ENCODE peak calls at places on chromosome 7, in ten cellular contexts. One of them, this sample, is unnamed.

GRCh38 chr7:101564778-101565211 is 64.3 kb downstream of the MYL10 start:
- DNase-seq in hepatocyte: peak; percentile 50
- DNase-seq in transverse colon: peak; percentile 74
- DNase-seq in A549: peak; percentile 67
- DNase-seq in AG04450: no peak
- DNase-seq in HCT116: peak; percentile 95
- DNase-seq in foreskin fibroblast: peak; percentile 39
- DNase-seq in BJ: no peak
- DNase-seq in cardiac fibroblast: no peak
- DNase-seq in GM06990: no peak
- DNase-seq in this sample: no peak

GRCh38 chr7:101677421-101678137 is 48.5 kb upstream of the MYL10 start:
- DNase-seq in foreskin fibroblast: no peak
- DNase-seq in hepatocyte: no peak
- DNase-seq in BJ: no peak
- DNase-seq in HCT116: no peak
- DNase-seq in transverse colon: no peak
- DNase-seq in GM06990: no peak
- DNase-seq in A549: no peak
- DNase-seq in cardiac fibroblast: peak; percentile 48
- DNase-seq in AG04450: no peak
- DNase-seq in this sample: no peak

GRCh38 chr7:620052-620451 is 100.4 kb upstream of the PDGFA start:
- DNase-seq in AG04450: peak; percentile 26
- DNase-seq in hepatocyte: peak; percentile 34
- DNase-seq in A549: no peak
- DNase-seq in GM06990: no peak
- DNase-seq in foreskin fibroblast: peak; percentile 62
- DNase-seq in transverse colon: peak; percentile 61
- DNase-seq in BJ: no peak
- DNase-seq in HCT116: no peak
- DNase-seq in cardiac fibroblast: peak; percentile 94
- DNase-seq in this sample: no peak

GRCh38 chr7:126803060-126803665 is 449.6 kb downstream of the GRM8 start:
- DNase-seq in HCT116: peak; percentile 68
- DNase-seq in cardiac fibroblast: peak; percentile 81
- DNase-seq in AG04450: peak; percentile 2
- DNase-seq in BJ: peak; percentile 7
- DNase-seq in A549: peak; percentile 22
- DNase-seq in hepatocyte: peak; percentile 85
- DNase-seq in GM06990: peak; percentile 15
- DNase-seq in transverse colon: peak; percentile 43
- DNase-seq in foreskin fibroblast: peak; percentile 52
- DNase-seq in this sample: peak; percentile 37

GRCh38 chr7:6291531-6291930 is 19.1 kb upstream of the CYTH3 start:
- DNase-seq in AG04450: no peak
- DNase-seq in BJ: no peak
- DNase-seq in transverse colon: no peak
- DNase-seq in GM06990: no peak
- DNase-seq in HCT116: no peak
- DNase-seq in hepatocyte: no peak
- DNase-seq in foreskin fibroblast: no peak
- DNase-seq in cardiac fibroblast: no peak
- DNase-seq in A549: no peak
- DNase-seq in this sample: no peak

GRCh38 chr7:96734343-96734742 is 24.7 kb upstream of the SEM1 start:
- DNase-seq in BJ: no peak
- DNase-seq in HCT116: no peak
- DNase-seq in transverse colon: no peak
- DNase-seq in AG04450: no peak
- DNase-seq in GM06990: no peak
- DNase-seq in A549: no peak
- DNase-seq in cardiac fibroblast: no peak
- DNase-seq in hepatocyte: no peak
- DNase-seq in foreskin fibroblast: no peak
- DNase-seq in this sample: no peak

GRCh38 chr7:82805527-82805960 is 357.1 kb downstream of the PCLO start:
- DNase-seq in hepatocyte: no peak
- DNase-seq in AG04450: peak; percentile 68
- DNase-seq in A549: peak; percentile 20
- DNase-seq in foreskin fibroblast: peak; percentile 88
- DNase-seq in GM06990: no peak
- DNase-seq in HCT116: peak; percentile 68
- DNase-seq in cardiac fibroblast: peak; percentile 93
- DNase-seq in BJ: peak; percentile 60
- DNase-seq in transverse colon: no peak
- DNase-seq in this sample: peak; percentile 76

GRCh38 chr7:87152897-87153641 is 816 bp downstream of the DMTF1 start:
- DNase-seq in foreskin fibroblast: peak; percentile 28
- DNase-seq in BJ: no peak
- DNase-seq in AG04450: no peak
- DNase-seq in transverse colon: peak; percentile 33
- DNase-seq in hepatocyte: peak; percentile 53
- DNase-seq in A549: peak; percentile 5
- DNase-seq in HCT116: no peak
- DNase-seq in GM06990: no peak
- DNase-seq in cardiac fibroblast: peak; percentile 48
- DNase-seq in this sample: no peak

GRCh38 chr7:102064361-102065025 is 222.2 kb upstream of the SH2B2 start:
- DNase-seq in A549: peak; percentile 24
- DNase-seq in AG04450: no peak
- DNase-seq in hepatocyte: peak; percentile 53
- DNase-seq in HCT116: no peak
- DNase-seq in transverse colon: peak; percentile 18
- DNase-seq in foreskin fibroblast: peak; percentile 25
- DNase-seq in GM06990: no peak
- DNase-seq in cardiac fibroblast: peak; percentile 58
- DNase-seq in BJ: no peak
- DNase-seq in this sample: no peak

GRCh38 chr7:129947701-129948100 is 5.1 kb downstream of the UBE2H start:
- DNase-seq in A549: no peak
- DNase-seq in foreskin fibroblast: no peak
- DNase-seq in hepatocyte: no peak
- DNase-seq in AG04450: no peak
- DNase-seq in transverse colon: no peak
- DNase-seq in GM06990: no peak
- DNase-seq in cardiac fibroblast: peak; percentile 44
- DNase-seq in HCT116: no peak
- DNase-seq in BJ: no peak
- DNase-seq in this sample: peak; percentile 74

GRCh38 chr7:129949292-129950133 is 3.2 kb downstream of the UBE2H start:
- DNase-seq in foreskin fibroblast: peak; percentile 89
- DNase-seq in BJ: peak; percentile 29
- DNase-seq in HCT116: peak; percentile 40
- DNase-seq in GM06990: peak; percentile 26
- DNase-seq in hepatocyte: peak; percentile 62
- DNase-seq in A549: no peak
- DNase-seq in AG04450: peak; percentile 47
- DNase-seq in transverse colon: peak; percentile 32
- DNase-seq in cardiac fibroblast: peak; percentile 86
- DNase-seq in this sample: peak; percentile 98

GRCh38 chr7:129950191-129950940 is 2.4 kb downstream of the UBE2H start:
- DNase-seq in foreskin fibroblast: peak; percentile 42
- DNase-seq in HCT116: no peak
- DNase-seq in AG04450: no peak
- DNase-seq in transverse colon: no peak
- DNase-seq in hepatocyte: no peak
- DNase-seq in GM06990: peak; percentile 80
- DNase-seq in A549: no peak
- DNase-seq in BJ: no peak
- DNase-seq in cardiac fibroblast: no peak
- DNase-seq in this sample: no peak

GRCh38 chr7:129948338-129948737 is 4.4 kb downstream of the UBE2H start:
- DNase-seq in transverse colon: no peak
- DNase-seq in GM06990: no peak
- DNase-seq in BJ: no peak
- DNase-seq in hepatocyte: no peak
- DNase-seq in cardiac fibroblast: no peak
- DNase-seq in foreskin fibroblast: no peak
- DNase-seq in HCT116: no peak
- DNase-seq in AG04450: no peak
- DNase-seq in A549: no peak
- DNase-seq in this sample: no peak

GRCh38 chr7:129948877-129949291 is 3.9 kb downstream of the UBE2H start:
- DNase-seq in HCT116: peak; percentile 86
- DNase-seq in BJ: peak; percentile 70
- DNase-seq in cardiac fibroblast: peak; percentile 90
- DNase-seq in GM06990: peak; percentile 77
- DNase-seq in A549: peak; percentile 92
- DNase-seq in foreskin fibroblast: peak; percentile 98
- DNase-seq in hepatocyte: peak; percentile 93
- DNase-seq in AG04450: peak; percentile 91
- DNase-seq in transverse colon: peak; percentile 92
- DNase-seq in this sample: peak; percentile 87
- H3K4me3 ChIP-seq in HCT116: peak overlapping the region; percentile 77
- H3K4me3 ChIP-seq in BJ: peak overlapping the region; percentile 5
- H3K4me3 ChIP-seq in cardiac fibroblast: peak overlapping the region; percentile 92
- H3K4me3 ChIP-seq in GM06990: peak overlapping the region; percentile 91
- H3K4me3 ChIP-seq in A549: peak overlapping the region; percentile 73
- H3K4me3 ChIP-seq in foreskin fibroblast: peak overlapping the region; percentile 90
- H3K4me3 ChIP-seq in hepatocyte: peak overlapping the region; percentile 85
- H3K4me3 ChIP-seq in AG04450: peak overlapping the region; percentile 90
- H3K4me3 ChIP-seq in transverse colon: peak overlapping the region; percentile 76
- H3K4me3 ChIP-seq in this sample: peak overlapping the region; percentile 71

GRCh38 chr7:110204527-110204926 is 886.4 kb upstream of the LRRN3 start:
- DNase-seq in BJ: no peak
- DNase-seq in AG04450: no peak
- DNase-seq in cardiac fibroblast: peak; percentile 3
- DNase-seq in A549: no peak
- DNase-seq in hepatocyte: peak; percentile 32
- DNase-seq in HCT116: peak; percentile 7
- DNase-seq in foreskin fibroblast: peak; percentile 7
- DNase-seq in transverse colon: no peak
- DNase-seq in GM06990: no peak
- DNase-seq in this sample: no peak
- TF ChIP-seq CTCF in BJ: peak; percentile 9
- TF ChIP-seq CTCF in AG04450: peak; percentile 35
- TF ChIP-seq CTCF in cardiac fibroblast: no peak
- TF ChIP-seq CTCF in A549: no peak
- TF ChIP-seq CTCF in hepatocyte: peak; percentile 23
- TF ChIP-seq CTCF in HCT116: peak; percentile 19
- TF ChIP-seq CTCF in foreskin fibroblast: no peak
- TF ChIP-seq CTCF in transverse colon: no peak
- TF ChIP-seq CTCF in GM06990: peak; percentile 6
- TF ChIP-seq CTCF in this sample: peak; percentile 38

GRCh38 chr7:2810682-2811471 is 33.2 kb downstream of the GNA12 start:
- DNase-seq in GM06990: no peak
- DNase-seq in AG04450: no peak
- DNase-seq in HCT116: no peak
- DNase-seq in BJ: no peak
- DNase-seq in foreskin fibroblast: no peak
- DNase-seq in A549: no peak
- DNase-seq in hepatocyte: no peak
- DNase-seq in transverse colon: no peak
- DNase-seq in cardiac fibroblast: no peak
- DNase-seq in this sample: no peak

GRCh38 chr7:2809903-2810628 is 34.0 kb downstream of the GNA12 start:
- DNase-seq in AG04450: no peak
- DNase-seq in A549: no peak
- DNase-seq in GM06990: no peak
- DNase-seq in foreskin fibroblast: peak; percentile 34
- DNase-seq in BJ: no peak
- DNase-seq in cardiac fibroblast: peak; percentile 72
- DNase-seq in HCT116: no peak
- DNase-seq in hepatocyte: no peak
- DNase-seq in transverse colon: no peak
- DNase-seq in this sample: no peak

GRCh38 chr7:2812119-2812487 is 32.0 kb downstream of the GNA12 start:
- DNase-seq in transverse colon: no peak
- DNase-seq in AG04450: no peak
- DNase-seq in hepatocyte: no peak
- DNase-seq in A549: no peak
- DNase-seq in cardiac fibroblast: peak; percentile 82
- DNase-seq in GM06990: no peak
- DNase-seq in HCT116: no peak
- DNase-seq in BJ: no peak
- DNase-seq in foreskin fibroblast: peak; percentile 42
- DNase-seq in this sample: no peak

GRCh38 chr7:2812831-2813230 is 31.3 kb downstream of the GNA12 start:
- DNase-seq in hepatocyte: no peak
- DNase-seq in GM06990: no peak
- DNase-seq in BJ: no peak
- DNase-seq in foreskin fibroblast: no peak
- DNase-seq in transverse colon: no peak
- DNase-seq in AG04450: no peak
- DNase-seq in A549: no peak
- DNase-seq in HCT116: no peak
- DNase-seq in cardiac fibroblast: peak; percentile 52
- DNase-seq in this sample: no peak

DNA sequence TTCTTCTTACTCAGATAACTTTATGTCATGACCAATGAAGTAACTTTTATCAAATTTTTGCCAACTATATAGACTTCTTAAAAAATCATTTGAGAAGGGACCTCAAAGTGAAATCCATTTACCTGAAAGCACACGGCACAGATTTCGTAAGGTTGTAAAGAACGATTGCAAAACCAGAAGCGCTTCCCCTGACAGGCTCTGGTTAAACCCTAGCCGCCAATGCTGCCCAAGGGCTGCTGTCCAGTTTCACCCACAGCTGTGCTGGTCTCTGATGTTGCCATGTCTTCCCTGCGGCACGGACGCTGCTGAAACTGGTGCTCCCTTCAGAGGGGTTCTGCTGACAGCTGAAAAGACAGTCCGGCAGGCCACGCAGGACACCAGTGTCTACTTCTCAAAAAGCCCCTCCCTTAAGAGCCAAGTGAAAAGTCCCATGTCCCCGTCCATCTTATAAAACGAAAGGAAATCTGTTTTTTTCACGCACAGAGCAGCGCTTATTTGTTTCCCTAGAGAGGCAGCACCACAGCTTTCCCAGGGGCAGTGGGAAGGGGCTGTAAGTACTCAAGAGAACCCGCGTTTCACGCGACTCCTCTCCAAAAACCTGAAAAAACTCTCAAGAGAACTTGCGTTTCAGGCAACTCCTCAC is 32.5 kb downstream of the GNA12 start:
- DNase-seq in cardiac fibroblast: peak; percentile 78
- DNase-seq in BJ: no peak
- DNase-seq in foreskin fibroblast: no peak
- DNase-seq in A549: no peak
- DNase-seq in hepatocyte: peak; percentile 47
- DNase-seq in GM06990: no peak
- DNase-seq in transverse colon: no peak
- DNase-seq in HCT116: no peak
- DNase-seq in AG04450: no peak
- DNase-seq in this sample: no peak
- H3K4me3 ChIP-seq in cardiac fibroblast: peak overlapping the region; percentile 18
- H3K4me3 ChIP-seq in BJ: no peak overlapping the region
- H3K4me3 ChIP-seq in foreskin fibroblast: no peak overlapping the region
- H3K4me3 ChIP-seq in A549: no peak overlapping the region
- H3K4me3 ChIP-seq in hepatocyte: no peak overlapping the region
- H3K4me3 ChIP-seq in GM06990: no peak overlapping the region
- H3K4me3 ChIP-seq in transverse colon: peak overlapping the region; percentile 12
- H3K4me3 ChIP-seq in HCT116: no peak overlapping the region
- H3K4me3 ChIP-seq in AG04450: no peak overlapping the region
- H3K4me3 ChIP-seq in this sample: no peak overlapping the region

DNA sequence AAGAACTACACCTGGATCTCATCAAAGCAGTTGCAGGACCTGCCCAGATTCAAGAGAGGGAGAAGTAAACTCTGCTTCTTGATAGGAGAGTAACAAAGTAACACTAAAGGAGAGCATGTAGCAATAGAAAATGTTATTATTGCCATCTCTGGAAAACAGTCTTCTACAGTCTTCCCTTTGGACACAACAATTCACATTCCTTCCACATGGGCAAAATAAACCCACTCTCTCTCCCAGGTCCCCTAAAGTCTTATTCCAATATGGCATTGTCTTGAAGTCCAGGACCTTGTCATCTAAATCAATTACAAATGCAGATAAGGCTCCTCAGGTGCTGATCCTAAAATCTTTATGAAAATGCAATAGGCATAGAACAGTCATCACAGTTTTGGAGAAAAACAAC is 10.3 kb upstream of the WNT2 start:
- DNase-seq in BJ: no peak
- DNase-seq in hepatocyte: no peak
- DNase-seq in foreskin fibroblast: no peak
- DNase-seq in transverse colon: no peak
- DNase-seq in AG04450: no peak
- DNase-seq in A549: no peak
- DNase-seq in GM06990: no peak
- DNase-seq in HCT116: no peak
- DNase-seq in cardiac fibroblast: no peak
- DNase-seq in this sample: no peak
- TF ChIP-seq CTCF in BJ: peak; percentile 31
- TF ChIP-seq CTCF in hepatocyte: no peak
- TF ChIP-seq CTCF in foreskin fibroblast: no peak
- TF ChIP-seq CTCF in transverse colon: no peak
- TF ChIP-seq CTCF in AG04450: no peak
- TF ChIP-seq CTCF in A549: no peak
- TF ChIP-seq CTCF in GM06990: no peak
- TF ChIP-seq CTCF in HCT116: no peak
- TF ChIP-seq CTCF in cardiac fibroblast: peak; percentile 4
- TF ChIP-seq CTCF in this sample: peak; percentile 17

This sample was measured in epithelial cell of proximal tubule.